ENCODE peak calls at places on chromosomes 2 and 18, in nine cellular contexts. U, E, R, L, Q, B, T, S and X are unnamed samples.

GRCh38 chr2:26595146-26595545 is 46.0 kb downstream of the CIB4 start:
- DNase-seq in U (no peak), E (no peak), R (no peak), L (peak), Q (no peak), B (no peak), T (peak), S (no peak), X (no peak)

GRCh38 chr2:181788883-181789555 is 102.5 kb upstream of the ITPRID2 start:
- DNase-seq in U (no peak), E (no peak), R (no peak), L (no peak), Q (no peak), B (peak), T (no peak), S (no peak), X (no peak)

GRCh38 chr2:237715459-237715947 is 83.1 kb upstream of the RBM44 start:
- DNase-seq in U (no peak), E (no peak), R (no peak), L (no peak), Q (no peak), B (peak), T (no peak), S (no peak), X (peak)

GRCh38 chr2:28317390-28317789 is 75.3 kb upstream of the FOSL2 start:
- DNase-seq in U (no peak), E (no peak), R (no peak), L (no peak), Q (no peak), B (no peak), T (no peak), S (no peak), X (no peak)

GRCh38 chr2:74747411-74748080 is 86.4 kb upstream of the HK2 start:
- DNase-seq in U (no peak), E (no peak), R (no peak), L (no peak), Q (peak), B (no peak), T (no peak), S (no peak), X (peak)

GRCh38 chr18:2108581-2108980 is 462.7 kb downstream of the METTL4 start:
- DNase-seq in U (no peak), E (no peak), R (no peak), L (no peak), Q (no peak), B (no peak), T (no peak), S (no peak), X (no peak)

GRCh38 chr2:239029958-239030357 is 182.1 kb downstream of the TWIST2 start:
- DNase-seq in U (no peak), E (no peak), R (no peak), L (no peak), Q (no peak), B (no peak), T (no peak), S (no peak), X (no peak)

GRCh38 chr2:136257893-136258292 is 139.9 kb upstream of the CXCR4 start:
- DNase-seq in U (no peak), E (no peak), R (no peak), L (no peak), Q (no peak), B (no peak), T (no peak), S (no peak), X (no peak)

GRCh38 chr2:124988794-124989193 is 963.7 kb downstream of the CNTNAP5 start:
- DNase-seq in U (no peak), E (no peak), R (no peak), L (no peak), Q (no peak), B (no peak), T (no peak), S (no peak), X (no peak)

GRCh38 chr2:76870011-76870410 is 652.2 kb downstream of the LRRTM4 start:
- DNase-seq in U (no peak), E (no peak), R (no peak), L (no peak), Q (no peak), B (peak), T (no peak), S (no peak), X (no peak)

GRCh38 chr2:120379916-120380893 is 34.3 kb downstream of the INHBB start:
- DNase-seq in U (no peak), E (no peak), R (no peak), L (no peak), Q (no peak), B (no peak), T (no peak), S (no peak), X (no peak)

GRCh38 chr2:238947243-238947760 is 99.4 kb downstream of the TWIST2 start:
- DNase-seq in U (no peak), E (no peak), R (no peak), L (no peak), Q (no peak), B (no peak), T (peak), S (no peak), X (no peak)

GRCh38 chr2:234910186-234910679 is 41.6 kb upstream of the SH3BP4 start:
- DNase-seq in U (no peak), E (no peak), R (no peak), L (no peak), Q (no peak), B (no peak), T (no peak), S (no peak), X (no peak)
- TF ChIP-seq MAX in U (no peak), E (no peak), R (no peak), L (no peak), Q (no peak), B (no peak), T (no peak), S (no peak), X (no peak)

GRCh38 chr2:18750662-18751554 is 161.5 kb upstream of the NT5C1B start:
- DNase-seq in U (no peak), E (no peak), R (no peak), L (no peak), Q (no peak), B (no peak), T (no peak), S (no peak), X (no peak)
- TF ChIP-seq MAX in U (no peak), E (no peak), R (no peak), L (no peak), Q (no peak), B (no peak), T (no peak), S (no peak), X (no peak)

GRCh38 chr2:14418110-14418509 is 214.4 kb upstream of the LRATD1 start:
- DNase-seq in U (no peak), E (no peak), R (no peak), L (no peak), Q (no peak), B (no peak), T (no peak), S (no peak), X (no peak)
- TF ChIP-seq MAX in U (no peak), E (no peak), R (no peak), L (no peak), Q (no peak), B (no peak), T (no peak), S (no peak), X (no peak)

GRCh38 chr2:200373973-200374416 is 67.5 kb downstream of the SPATS2L start:
- DNase-seq in U (no peak), E (peak), R (no peak), L (no peak), Q (no peak), B (no peak), T (no peak), S (no peak), X (peak)
- TF ChIP-seq MAX in U (no peak), E (no peak), R (peak), L (no peak), Q (no peak), B (no peak), T (no peak), S (no peak), X (no peak)

DNA sequence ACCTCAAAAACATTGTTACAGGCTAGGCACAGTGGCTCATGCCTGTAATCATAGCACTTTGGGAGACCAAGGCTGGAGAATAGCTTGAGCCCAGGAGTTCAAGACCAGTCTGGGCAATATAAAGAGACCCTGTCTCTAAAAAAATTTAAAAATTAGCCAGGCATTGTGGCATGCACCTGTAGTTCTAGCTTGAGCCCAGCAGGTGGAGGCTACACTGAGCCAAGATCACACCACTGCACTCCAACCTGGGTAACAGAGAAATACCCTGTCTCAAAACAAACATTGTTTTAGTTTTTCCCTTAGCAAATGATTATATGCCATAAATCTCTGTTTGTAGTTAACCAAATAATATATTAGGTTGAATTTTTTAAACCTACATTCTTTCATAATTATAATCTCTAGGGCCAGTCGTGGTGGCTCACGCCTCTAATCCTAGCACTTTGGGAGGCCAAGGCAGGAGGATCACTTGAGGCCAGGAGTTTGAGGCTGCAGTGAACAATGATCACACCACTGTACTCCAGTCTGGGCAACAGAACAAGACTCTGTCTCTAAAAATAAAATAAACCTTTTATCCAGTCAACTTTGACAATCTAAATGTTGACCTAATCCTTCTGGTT is 13.3 kb upstream of the CYP20A1 start:
- DNase-seq in U (peak), E (no peak), R (peak), L (peak), Q (peak), B (peak), T (peak), S (no peak), X (peak)
- TF ChIP-seq MAX in U (no peak), E (no peak), R (no peak), L (no peak), Q (no peak), B (no peak), T (no peak), S (no peak), X (no peak)

GRCh38 chr2:151380617-151381235 is 23.3 kb downstream of the TNFAIP6 start:
- DNase-seq in U (no peak), E (no peak), R (no peak), L (no peak), Q (no peak), B (no peak), T (no peak), S (no peak), X (no peak)

GRCh38 chr2:151379191-151379590 is 21.8 kb downstream of the TNFAIP6 start:
- DNase-seq in U (no peak), E (no peak), R (no peak), L (no peak), Q (no peak), B (no peak), T (no peak), S (no peak), X (no peak)

DNA sequence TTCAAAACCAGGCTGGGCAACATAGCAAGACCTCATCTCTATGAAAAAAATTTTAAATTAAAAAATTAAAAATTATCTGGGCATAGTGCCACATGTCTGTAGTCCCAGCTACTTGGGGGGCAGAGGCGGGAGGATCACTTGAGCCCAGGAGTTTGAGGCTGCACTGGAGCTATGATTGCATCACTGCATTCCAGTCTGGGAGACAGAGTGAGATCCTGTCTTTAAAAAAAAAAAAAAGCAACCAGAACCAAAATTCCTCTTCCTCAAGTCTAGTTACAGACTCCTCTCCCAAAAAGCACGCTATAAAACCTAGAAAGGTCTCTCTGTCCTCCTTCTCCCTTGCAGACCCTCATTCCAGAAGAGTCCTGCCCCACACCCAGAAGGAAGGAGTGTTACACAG is 23.9 kb downstream of the TNFAIP6 start:
- DNase-seq in U (no peak), E (no peak), R (no peak), L (no peak), Q (no peak), B (no peak), T (no peak), S (no peak), X (no peak)
- TF ChIP-seq MAX in U (no peak), E (no peak), R (no peak), L (no peak), Q (no peak), B (no peak), T (no peak), S (no peak), X (no peak)

GRCh38 chr18:39620551-39621168 is 2055.1 kb upstream of the CELF4 start:
- DNase-seq in U (no peak), E (no peak), R (no peak), L (no peak), Q (no peak), B (no peak), T (no peak), S (no peak), X (peak)

GRCh38 chr18:39622431-39622830 is 2056.8 kb upstream of the CELF4 start:
- DNase-seq in U (no peak), E (no peak), R (no peak), L (no peak), Q (no peak), B (no peak), T (no peak), S (no peak), X (no peak)

DNA sequence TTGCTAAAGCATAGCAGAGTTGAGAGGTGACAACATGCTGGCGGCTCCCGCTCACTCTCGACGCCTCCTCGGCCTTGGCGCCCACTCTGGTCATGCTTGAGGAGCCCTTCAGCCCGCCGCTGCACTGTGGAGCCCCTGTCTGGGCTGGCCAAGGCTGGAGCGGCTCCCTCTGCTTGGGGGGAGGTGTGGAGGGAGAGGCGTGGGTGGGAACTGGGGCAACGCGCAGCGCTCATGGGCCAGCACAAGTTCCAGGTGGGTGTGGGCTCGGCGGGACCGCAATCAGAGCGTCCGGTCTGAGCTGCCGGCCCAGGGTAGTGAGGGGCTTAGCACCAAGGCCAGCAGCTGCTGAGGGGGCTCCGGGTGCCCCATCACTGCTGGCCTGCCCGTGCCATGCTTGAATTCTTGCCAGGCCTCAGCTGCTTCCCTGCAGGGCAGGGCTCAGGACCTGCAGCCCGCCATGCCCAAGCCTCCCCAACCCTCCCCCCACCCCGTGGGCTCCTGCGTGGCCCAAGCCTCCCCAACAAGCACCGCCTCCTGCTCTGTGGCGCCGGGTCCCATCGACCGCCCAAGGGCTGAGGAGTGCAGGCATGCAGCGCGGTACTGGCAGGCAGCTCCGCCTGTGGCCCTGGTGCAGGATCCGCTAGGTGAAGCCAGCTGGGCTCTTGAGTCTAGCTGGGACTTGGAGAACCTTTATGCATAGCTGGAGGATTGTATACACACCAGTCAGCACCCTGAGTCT is 2052.8 kb upstream of the CELF4 start:
- DNase-seq in U (no peak), E (no peak), R (no peak), L (no peak), Q (no peak), B (no peak), T (no peak), S (no peak), X (no peak)
- TF ChIP-seq MAX in U (no peak), E (no peak), R (no peak), L (no peak), Q (no peak), B (no peak), T (peak), S (no peak), X (no peak)

GRCh38 chr2:211744379-211744778 is 794.2 kb downstream of the ERBB4 start:
- DNase-seq in U (no peak), E (no peak), R (no peak), L (no peak), Q (no peak), B (no peak), T (no peak), S (no peak), X (no peak)

GRCh38 chr2:211748339-211748738 is 790.3 kb downstream of the ERBB4 start:
- DNase-seq in U (no peak), E (no peak), R (no peak), L (no peak), Q (no peak), B (no peak), T (no peak), S (no peak), X (no peak)

GRCh38 chr2:211745295-211746097 is 793.1 kb downstream of the ERBB4 start:
- DNase-seq in U (peak), E (no peak), R (peak), L (peak), Q (peak), B (peak), T (peak), S (peak), X (peak)
- TF ChIP-seq MAX in U (no peak), E (no peak), R (no peak), L (no peak), Q (no peak), B (no peak), T (no peak), S (no peak), X (no peak)